ENCODE peak calls at places on chromosomes 1 and 21, in six cellular contexts. H is GM20000, E is transverse colon, L is epithelial cell of esophagus, D is B cell, F is mesothelial cell of epicardium. K is an unnamed sample.

GRCh38 chr1:82449671-82450070 is 648.9 kb downstream of the ADGRL2 start:
- DNase-seq in D (no peak), L (no peak), H (no peak), E (no peak), F (no peak), K (no peak)

GRCh38 chr1:194024659-194025058 is 838.2 kb upstream of the B3GALT2 start:
- DNase-seq in D (no peak), L (peak), E (no peak), H (no peak), F (no peak), K (no peak)

GRCh38 chr1:54218883-54219687 is 19.1 kb downstream of the MRPL37 start:
- DNase-seq in H (no peak), E (peak), F (no peak), L (no peak), D (no peak), K (no peak)

GRCh38 chr1:32949519-32949918 is 15.1 kb downstream of the RNF19B start:
- DNase-seq in F (no peak), L (no peak), D (no peak), H (no peak), E (no peak), K (no peak)

GRCh38 chr1:207202480-207202879 is 98.4 kb downstream of the C4BPA start:
- DNase-seq in F (no peak), D (no peak), H (no peak), E (no peak), L (no peak), K (no peak)

GRCh38 chr1:65467536-65467935 is 47.1 kb downstream of the LEPR start:
- DNase-seq in E (no peak), H (no peak), F (no peak), D (no peak), L (peak), K (no peak)

GRCh38 chr1:69693921-69694320 is 126.2 kb downstream of the LRRC7 start:
- DNase-seq in E (no peak), F (no peak), H (no peak), L (peak), D (no peak), K (no peak)

GRCh38 chr1:17199267-17200044 is 5.5 kb upstream of the PADI1 start:
- DNase-seq in L (no peak), F (no peak), E (no peak), D (no peak), H (no peak), K (no peak)

GRCh38 chr1:97114842-97115241 is 393.3 kb downstream of the PTBP2 start:
- DNase-seq in H (no peak), D (no peak), L (no peak), F (no peak), E (no peak), K (no peak)

GRCh38 chr1:203526572-203526971 is 32.6 kb downstream of the OPTC start:
- DNase-seq in H (no peak), L (peak), E (no peak), D (no peak), F (no peak), K (no peak)

GRCh38 chr1:207486210-207486609 is 9.7 kb upstream of the CR1 start:
- DNase-seq in D (no peak), L (no peak), E (no peak), F (no peak), H (no peak), K (no peak)

GRCh38 chr21:36504067-36505058 is 24.4 kb upstream of the CLDN14 start:
- DNase-seq in E (peak), H (peak), L (peak), F (no peak), D (peak), K (no peak)

GRCh38 chr1:89615676-89616598 is 17.0 kb upstream of the LRRC8C start:
- DNase-seq in L (peak), E (peak), F (no peak), D (peak), H (no peak), K (no peak)
- TF ChIP-seq CTCF in L (peak), E (peak), F (peak), D (peak), H (no peak), K (peak)

DNA sequence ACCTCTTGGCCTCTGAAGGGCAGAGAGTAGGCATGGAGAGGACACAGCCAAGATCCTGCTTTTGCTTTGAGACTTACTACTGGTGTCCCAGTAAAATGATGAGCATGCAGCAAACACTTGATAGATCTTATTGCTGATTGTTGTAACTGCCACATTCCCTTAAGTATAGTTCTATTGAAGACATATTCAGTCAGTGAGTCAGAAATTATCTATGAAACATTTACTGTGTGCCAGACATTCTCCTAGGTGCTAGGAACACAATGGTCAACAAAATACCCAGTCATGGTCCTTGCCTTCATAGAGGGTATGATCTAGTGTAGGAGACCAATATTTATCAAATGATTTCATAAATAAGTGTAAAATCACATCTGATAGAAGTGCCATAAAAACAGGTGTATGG is 13.6 kb downstream of the STYXL2 start:
- DNase-seq in H (no peak), F (no peak), L (peak), D (no peak), E (no peak), K (no peak)
- TF ChIP-seq CTCF in H (no peak), F (no peak), L (no peak), D (no peak), E (no peak), K (no peak)

GRCh38 chr21:46326110-46326703 is 2.3 kb downstream of the PCNT start:
- DNase-seq in L (peak), H (no peak), D (no peak), F (no peak), E (no peak), K (no peak)
- TF ChIP-seq CTCF in L (no peak), H (peak), D (no peak), F (no peak), E (no peak), K (peak)

GRCh38 chr1:21539933-21540332 is 30.7 kb downstream of the ALPL start:
- DNase-seq in D (no peak), E (peak), F (no peak), L (peak), H (no peak), K (no peak)
- TF ChIP-seq CTCF in D (no peak), E (peak), F (no peak), L (peak), H (no peak), K (peak)

GRCh38 chr1:59595774-59596173 is 219.0 kb upstream of the HOOK1 start:
- DNase-seq in E (no peak), L (peak), H (no peak), F (no peak), D (no peak), K (no peak)
- TF ChIP-seq CTCF in E (no peak), L (no peak), H (no peak), F (no peak), D (no peak), K (no peak)

GRCh38 chr21:37564341-37564923 is 197.9 kb downstream of the DYRK1A start:
- DNase-seq in D (peak), F (no peak), L (peak), E (peak), H (peak), K (peak)

GRCh38 chr21:37566790-37567725 is 200.5 kb downstream of the DYRK1A start:
- DNase-seq in E (no peak), F (no peak), H (no peak), L (no peak), D (no peak), K (no peak)

GRCh38 chr21:37563641-37564340 is 197.2 kb downstream of the DYRK1A start:
- DNase-seq in F (no peak), D (peak), L (peak), E (peak), H (peak), K (peak)

GRCh38 chr21:37564924-37565529 is 198.5 kb downstream of the DYRK1A start:
- DNase-seq in D (no peak), L (no peak), H (no peak), E (no peak), F (no peak), K (no peak)

GRCh38 chr21:37565530-37566223 is 199.1 kb downstream of the DYRK1A start:
- DNase-seq in H (no peak), L (no peak), D (no peak), F (no peak), E (no peak), K (no peak)
- TF ChIP-seq CTCF in H (no peak), L (no peak), D (no peak), F (no peak), E (no peak), K (no peak)

GRCh38 chr1:200530551-200531261 is 89.8 kb downstream of the KIF14 start:
- DNase-seq in F (no peak), D (no peak), L (no peak), E (no peak), H (no peak), K (no peak)

GRCh38 chr1:200540281-200540680 is 80.3 kb downstream of the KIF14 start:
- DNase-seq in D (no peak), H (no peak), F (no peak), E (no peak), L (no peak), K (no peak)

DNA sequence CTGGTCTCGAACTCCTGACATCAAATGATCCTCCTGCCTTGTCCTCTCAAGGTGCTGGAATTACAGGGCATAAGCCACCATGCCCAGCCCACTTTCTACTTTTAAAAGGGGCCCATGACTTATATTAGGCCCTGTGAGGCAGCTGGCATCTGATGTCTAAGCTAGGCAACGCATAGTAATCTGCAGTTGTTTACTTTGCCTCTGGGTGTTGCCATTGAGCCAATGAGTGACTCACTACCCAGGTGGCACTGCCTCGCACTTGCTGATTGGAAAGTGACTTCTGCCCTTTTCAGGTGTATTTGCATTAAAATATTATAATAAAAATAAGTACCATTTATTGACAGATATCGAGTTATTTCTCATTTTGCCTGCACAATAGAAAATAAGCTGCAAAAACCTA is 84.9 kb downstream of the KIF14 start:
- DNase-seq in F (no peak), D (no peak), L (peak), E (peak), H (peak), K (no peak)
- TF ChIP-seq CTCF in F (no peak), D (no peak), L (peak), E (peak), H (no peak), K (peak)

GRCh38 chr1:231421971-231422797 is at the start of gene EGLN1:
- DNase-seq in L (peak), E (peak), F (peak), D (peak), H (peak), K (peak)
- TF ChIP-seq CTCF in L (no peak), E (no peak), F (no peak), D (peak), H (peak), K (peak)

GRCh38 chr1:155200920-155201319 is 6.8 kb downstream of the THBS3 start:
- DNase-seq in E (no peak), H (no peak), D (no peak), F (no peak), L (no peak), K (no peak)
- TF ChIP-seq CTCF in E (no peak), H (no peak), D (no peak), F (no peak), L (no peak), K (no peak)

K was measured in GM12864.